ENCODE peak calls at places on chromosomes 12 and 14, in eight cellular contexts. H is epithelial cell of esophagus; D is Ammon's horn; S is NCI-H524; U is stimulated activated CD8-positive, alpha-beta memory T cell treated with anti-CD3 and anti-CD28 coated beads, Interleukin-15, amount 100 ng/mL, for 1 hour; X is lung microvascular endothelial cell; E is GF-D8; M is left ventricle myocardium superior. R is an unnamed sample.
A peak's percentile ranks its signal among the peaks of the same experiment; 100 is the strongest.

GRCh38 chr14:94132285-94132887 is 3.0 kb upstream of the IFI27L2 start:
- DNase-seq in H (peak; percentile 77), D (peak; percentile 65), S (peak; percentile 86), U (peak; percentile 34), X (peak; percentile 76), E (no peak), M (no peak), R (peak; percentile 74)

GRCh38 chr14:94392510-94392935 is 4.1 kb upstream of the SERPINA1 start:
- DNase-seq in H (peak; percentile 78), D (peak; percentile 42), S (no peak), U (no peak), X (no peak), E (peak; percentile 84), M (no peak), R (peak; percentile 28)

GRCh38 chr14:105500036-105500725 is 9.1 kb downstream of the TEDC1 start:
- DNase-seq in H (no peak), D (no peak), S (no peak), U (no peak), X (no peak), E (no peak), M (no peak), R (no peak)

GRCh38 chr14:68199465-68200145 is 380.0 kb downstream of the RAD51B start:
- DNase-seq in H (peak; percentile 13), D (peak; percentile 9), S (no peak), U (no peak), X (peak; percentile 98), E (no peak), M (no peak), R (no peak)

GRCh38 chr12:32033411-32033810 is 73.2 kb upstream of the BICD1 start:
- DNase-seq in H (no peak), D (no peak), S (no peak), U (no peak), X (no peak), E (no peak), M (no peak), R (no peak)

GRCh38 chr12:48982397-48983080 is 4.4 kb downstream of the WNT1 start:
- DNase-seq in H (no peak), D (no peak), S (no peak), U (no peak), X (no peak), E (no peak), M (no peak), R (no peak)

GRCh38 chr12:122527478-122527944 is 462 bp downstream of the KNTC1 start:
- DNase-seq in H (peak; percentile 44), D (peak; percentile 41), S (peak; percentile 41), U (no peak), X (peak; percentile 28), E (peak; percentile 39), M (no peak), R (peak; percentile 33)

GRCh38 chr14:33682746-33683145 is 268.1 kb downstream of the EGLN3 start:
- DNase-seq in H (no peak), D (peak; percentile 23), S (no peak), U (no peak), X (no peak), E (no peak), M (peak; percentile 69), R (no peak)

GRCh38 chr12:127677537-127678131 is 589.3 kb upstream of the TMEM132C start:
- DNase-seq in H (peak; percentile 54), D (peak; percentile 92), S (peak; percentile 58), U (peak; percentile 6), X (peak; percentile 55), E (no peak), M (peak; percentile 64), R (peak; percentile 63)

GRCh38 chr14:65042731-65043372 is 56.2 kb downstream of the FNTB start:
- DNase-seq in H (no peak), D (peak; percentile 42), S (no peak), U (no peak), X (no peak), E (peak; percentile 65), M (no peak), R (no peak)

GRCh38 chr12:124487065-124487833 is 80.2 kb downstream of the NCOR2 start:
- DNase-seq in H (no peak), D (peak; percentile 77), S (no peak), U (no peak), X (no peak), E (no peak), M (peak; percentile 73), R (no peak)

GRCh38 chr12:6438345-6438744 is 6.4 kb upstream of the CD27 start:
- DNase-seq in H (no peak), D (no peak), S (no peak), U (no peak), X (no peak), E (no peak), M (no peak), R (no peak)

GRCh38 chr14:55754471-55754870 is 174.5 kb downstream of the KTN1 start:
- DNase-seq in H (peak; percentile 88), D (no peak), S (no peak), U (no peak), X (no peak), E (no peak), M (no peak), R (no peak)

GRCh38 chr14:48526307-48526706 is 850.9 kb upstream of the MDGA2 start:
- DNase-seq in H (no peak), D (no peak), S (no peak), U (no peak), X (no peak), E (no peak), M (no peak), R (no peak)

GRCh38 chr14:73783107-73783727 is 68.4 kb upstream of the PTGR2 start:
- DNase-seq in H (no peak), D (no peak), S (peak; percentile 74), U (no peak), X (no peak), E (no peak), M (no peak), R (no peak)

GRCh38 chr14:71141701-71142374 is 234.6 kb downstream of the PCNX1 start:
- DNase-seq in H (no peak), D (no peak), S (no peak), U (no peak), X (no peak), E (no peak), M (no peak), R (no peak)

GRCh38 chr12:90013409-90013808 is 304.8 kb upstream of the ATP2B1 start:
- DNase-seq in H (no peak), D (no peak), S (peak; percentile 19), U (no peak), X (peak; percentile 17), E (no peak), M (no peak), R (no peak)

GRCh38 chr14:105904379-105904778 is 378.0 kb downstream of the TMEM121 start:
- DNase-seq in H (no peak), D (no peak), S (no peak), U (no peak), X (no peak), E (no peak), M (no peak), R (no peak)

GRCh38 chr14:22479781-22480464 is 109.1 kb downstream of the DAD1 start:
- DNase-seq in H (no peak), D (no peak), S (no peak), U (no peak), X (peak; percentile 27), E (no peak), M (no peak), R (no peak)

GRCh38 chr12:51388066-51388799 is 3.0 kb downstream of the GALNT6 start:
- DNase-seq in H (peak; percentile 85), D (peak; percentile 66), S (no peak), U (no peak), X (no peak), E (no peak), M (no peak), R (no peak)

GRCh38 chr12:100248886-100249285 is 18.0 kb downstream of the DEPDC4 start:
- DNase-seq in H (no peak), D (no peak), S (no peak), U (no peak), X (no peak), E (no peak), M (no peak), R (no peak)

GRCh38 chr14:101665478-101666078 is 95.9 kb upstream of the PPP2R5C start:
- DNase-seq in H (peak; percentile 79), D (peak; percentile 42), S (peak; percentile 62), U (no peak), X (peak; percentile 38), E (peak; percentile 7), M (no peak), R (peak; percentile 7)

GRCh38 chr12:56448860-56449621 is at the start of gene TIMELESS:
- DNase-seq in H (peak; percentile 90), D (peak; percentile 95), S (peak; percentile 90), U (peak; percentile 64), X (peak; percentile 91), E (peak; percentile 74), M (peak; percentile 91), R (peak; percentile 94)

GRCh38 chr14:28243600-28243999 is 523.0 kb upstream of the FOXG1 start:
- DNase-seq in H (peak; percentile 45), D (no peak), S (no peak), U (no peak), X (no peak), E (no peak), M (no peak), R (no peak)

GRCh38 chr12:15364221-15365170 is 42.2 kb downstream of the PTPRO start:
- DNase-seq in H (peak; percentile 85), D (no peak), S (no peak), U (no peak), X (no peak), E (no peak), M (no peak), R (no peak)

GRCh38 chr12:20629414-20630156 is 65.5 kb upstream of the SLCO1C1 start:
- DNase-seq in H (peak; percentile 32), D (no peak), S (no peak), U (no peak), X (peak; percentile 38), E (no peak), M (peak; percentile 24), R (no peak)

GRCh38 chr14:79304279-79304678 is 907.0 kb downstream of the DIO2 start:
- DNase-seq in H (no peak), D (no peak), S (no peak), U (no peak), X (no peak), E (no peak), M (no peak), R (no peak)

GRCh38 chr12:120711411-120711810 is 1.2 kb downstream of the UNC119B start:
- DNase-seq in H (peak; percentile 21), D (no peak), S (no peak), U (no peak), X (no peak), E (no peak), M (no peak), R (no peak)

GRCh38 chr14:89849931-89850330 is 104.6 kb downstream of the EFCAB11 start:
- DNase-seq in H (peak; percentile 34), D (no peak), S (no peak), U (no peak), X (no peak), E (no peak), M (no peak), R (no peak)

GRCh38 chr12:112380663-112381420 is 1.4 kb downstream of the HECTD4 start:
- DNase-seq in H (no peak), D (peak; percentile 30), S (no peak), U (no peak), X (peak; percentile 19), E (no peak), M (no peak), R (peak; percentile 31)

GRCh38 chr14:105019861-105020814 is 745 bp downstream of the CDCA4 start:
- DNase-seq in H (peak; percentile 49), D (no peak), S (peak; percentile 19), U (peak; percentile 23), X (peak; percentile 65), E (no peak), M (peak; percentile 52), R (no peak)

GRCh38 chr12:82660541-82661325 is 26.0 kb upstream of the TMTC2 start:
- DNase-seq in H (no peak), D (no peak), S (no peak), U (no peak), X (no peak), E (no peak), M (no peak), R (no peak)